ENCODE peak calls at places on chromosomes 13 and 19, in five cellular contexts. One of them, this sample, is unnamed.

GRCh38 chr19:48859711-48860572 is 8.5 kb downstream of the PLEKHA4 start:
- ATAC-seq in HepG2: no peak
- ATAC-seq in K562: peak; percentile 95
- ATAC-seq in GM12878: peak; percentile 41
- ATAC-seq in upper lobe of left lung: peak; percentile 46
- ATAC-seq in this sample: peak; percentile 34

GRCh38 chr19:49475191-49475932 is 1.3 kb downstream of the FLT3LG start:
- ATAC-seq in HepG2: no peak
- ATAC-seq in K562: no peak
- ATAC-seq in GM12878: no peak
- ATAC-seq in upper lobe of left lung: no peak
- ATAC-seq in this sample: no peak

GRCh38 chr19:16457195-16457953 is 14.4 kb downstream of the EPS15L1 start:
- ATAC-seq in HepG2: peak; percentile 56
- ATAC-seq in K562: peak; percentile 57
- ATAC-seq in GM12878: peak; percentile 62
- ATAC-seq in upper lobe of left lung: peak; percentile 45
- ATAC-seq in this sample: peak; percentile 67

GRCh38 chr19:27964165-27964564 is 1248.8 kb downstream of the UQCRFS1 start:
- ATAC-seq in HepG2: no peak
- ATAC-seq in K562: no peak
- ATAC-seq in GM12878: no peak
- ATAC-seq in upper lobe of left lung: no peak
- ATAC-seq in this sample: no peak

GRCh38 chr19:54247106-54247930 is 4.7 kb upstream of the LILRA6 start:
- ATAC-seq in HepG2: no peak
- ATAC-seq in K562: no peak
- ATAC-seq in GM12878: no peak
- ATAC-seq in upper lobe of left lung: peak; percentile 32
- ATAC-seq in this sample: no peak

GRCh38 chr13:80400164-80400767 is 59.3 kb upstream of the SPRY2 start:
- ATAC-seq in HepG2: no peak
- ATAC-seq in K562: no peak
- ATAC-seq in GM12878: peak; percentile 62
- ATAC-seq in upper lobe of left lung: no peak
- ATAC-seq in this sample: no peak

GRCh38 chr19:39865953-39866352 is 19.8 kb upstream of the FBL start:
- ATAC-seq in HepG2: no peak
- ATAC-seq in K562: no peak
- ATAC-seq in GM12878: no peak
- ATAC-seq in upper lobe of left lung: no peak
- ATAC-seq in this sample: no peak

GRCh38 chr19:51688665-51689571 is 4.2 kb upstream of the SPACA6 start:
- ATAC-seq in HepG2: peak; percentile 61
- ATAC-seq in K562: peak; percentile 72
- ATAC-seq in GM12878: no peak
- ATAC-seq in upper lobe of left lung: peak; percentile 90
- ATAC-seq in this sample: peak; percentile 95

GRCh38 chr13:48518083-48518482 is 14.8 kb downstream of the RCBTB2 start:
- ATAC-seq in HepG2: no peak
- ATAC-seq in K562: no peak
- ATAC-seq in GM12878: no peak
- ATAC-seq in upper lobe of left lung: no peak
- ATAC-seq in this sample: no peak

GRCh38 chr13:33206945-33207615 is 78.5 kb downstream of the STARD13 start:
- ATAC-seq in HepG2: peak; percentile 66
- ATAC-seq in K562: no peak
- ATAC-seq in GM12878: peak; percentile 1
- ATAC-seq in upper lobe of left lung: no peak
- ATAC-seq in this sample: no peak

GRCh38 chr13:51957377-51958216 is 53.7 kb downstream of the ATP7B start:
- ATAC-seq in HepG2: no peak
- ATAC-seq in K562: peak; percentile 58
- ATAC-seq in GM12878: peak; percentile 83
- ATAC-seq in upper lobe of left lung: no peak
- ATAC-seq in this sample: no peak

GRCh38 chr13:62960723-62961122 is 1545.1 kb upstream of the PCDH20 start:
- ATAC-seq in HepG2: no peak
- ATAC-seq in K562: no peak
- ATAC-seq in GM12878: no peak
- ATAC-seq in upper lobe of left lung: no peak
- ATAC-seq in this sample: no peak

GRCh38 chr19:39187552-39187943 is 9.2 kb upstream of the NCCRP1 start:
- ATAC-seq in HepG2: peak; percentile 46
- ATAC-seq in K562: peak; percentile 24
- ATAC-seq in GM12878: no peak
- ATAC-seq in upper lobe of left lung: no peak
- ATAC-seq in this sample: no peak

GRCh38 chr19:19329199-19329598 is 8.6 kb downstream of the MAU2 start:
- ATAC-seq in HepG2: no peak
- ATAC-seq in K562: no peak
- ATAC-seq in GM12878: peak; percentile 58
- ATAC-seq in upper lobe of left lung: no peak
- ATAC-seq in this sample: no peak

GRCh38 chr13:108325863-108326262 is 56.3 kb downstream of the TNFSF13B start:
- ATAC-seq in HepG2: no peak
- ATAC-seq in K562: no peak
- ATAC-seq in GM12878: no peak
- ATAC-seq in upper lobe of left lung: no peak
- ATAC-seq in this sample: no peak

GRCh38 chr19:36149673-36150406 is 2.4 kb downstream of the COX7A1 start:
- ATAC-seq in HepG2: peak; percentile 17
- ATAC-seq in K562: no peak
- ATAC-seq in GM12878: no peak
- ATAC-seq in upper lobe of left lung: no peak
- ATAC-seq in this sample: no peak

GRCh38 chr19:8512115-8512967 is 1.6 kb downstream of the ZNF414 start:
- ATAC-seq in HepG2: peak; percentile 50
- ATAC-seq in K562: peak; percentile 81
- ATAC-seq in GM12878: peak; percentile 11
- ATAC-seq in upper lobe of left lung: no peak
- ATAC-seq in this sample: no peak

GRCh38 chr13:29428310-29428991 is 167.0 kb downstream of the SLC7A1 start:
- ATAC-seq in HepG2: peak; percentile 94
- ATAC-seq in K562: peak; percentile 85
- ATAC-seq in GM12878: no peak
- ATAC-seq in upper lobe of left lung: peak; percentile 80
- ATAC-seq in this sample: peak; percentile 88

GRCh38 chr13:73397486-73398020 is 338.7 kb downstream of the KLF5 start:
- ATAC-seq in HepG2: no peak
- ATAC-seq in K562: no peak
- ATAC-seq in GM12878: no peak
- ATAC-seq in upper lobe of left lung: no peak
- ATAC-seq in this sample: no peak

GRCh38 chr13:73401769-73402168 is 343.0 kb downstream of the KLF5 start:
- ATAC-seq in HepG2: no peak
- ATAC-seq in K562: no peak
- ATAC-seq in GM12878: no peak
- ATAC-seq in upper lobe of left lung: no peak
- ATAC-seq in this sample: no peak

GRCh38 chr13:73403362-73404150 is 344.8 kb downstream of the KLF5 start:
- ATAC-seq in HepG2: no peak
- ATAC-seq in K562: no peak
- ATAC-seq in GM12878: no peak
- ATAC-seq in upper lobe of left lung: no peak
- ATAC-seq in this sample: no peak

GRCh38 chr13:73404581-73404980 is 345.8 kb downstream of the KLF5 start:
- ATAC-seq in HepG2: no peak
- ATAC-seq in K562: no peak
- ATAC-seq in GM12878: no peak
- ATAC-seq in upper lobe of left lung: no peak
- ATAC-seq in this sample: no peak

DNA sequence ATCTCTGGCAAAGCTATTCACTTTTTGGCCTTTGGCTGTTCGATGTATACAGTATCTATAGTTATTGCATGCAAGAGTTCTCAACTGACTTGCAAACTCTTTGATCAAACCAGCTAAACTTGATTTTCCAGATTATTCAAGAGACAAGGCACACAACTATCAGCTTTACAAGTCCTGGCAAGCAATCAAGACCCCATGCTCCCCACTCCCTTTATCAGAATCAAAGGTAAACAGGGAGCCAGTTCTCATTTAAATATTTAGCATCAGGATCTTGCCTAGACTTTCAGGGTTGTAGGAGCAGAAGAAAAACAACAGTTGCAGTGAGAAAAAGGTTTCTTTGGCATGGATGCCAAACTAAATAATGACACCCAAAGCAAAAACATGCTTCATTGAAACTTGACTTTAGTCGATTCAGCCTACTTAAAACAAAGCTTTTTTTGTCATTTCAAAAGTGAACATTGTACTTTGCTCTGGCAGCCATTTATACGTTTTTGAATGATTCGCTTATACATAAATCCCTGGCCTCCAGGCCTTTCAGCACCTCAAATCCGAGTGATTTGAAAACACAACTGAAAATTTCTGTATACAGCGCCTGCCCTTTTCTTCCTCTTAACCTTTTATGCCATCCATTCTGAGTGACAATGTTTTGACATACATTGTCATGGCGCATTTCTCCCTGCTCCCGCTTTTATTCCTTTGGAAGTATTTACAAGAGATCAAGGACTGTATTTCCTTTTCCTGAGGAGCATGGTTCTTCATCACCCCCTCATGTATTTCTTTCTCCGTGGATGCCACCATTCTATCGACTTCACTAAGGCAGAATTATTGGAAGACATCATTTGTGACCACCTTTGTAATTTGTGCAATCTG is 340.8 kb downstream of the KLF5 start:
- ATAC-seq in HepG2: no peak
- ATAC-seq in K562: no peak
- ATAC-seq in GM12878: no peak
- ATAC-seq in upper lobe of left lung: no peak
- ATAC-seq in this sample: no peak
- TF ChIP-seq EP300 in HepG2: no peak
- TF ChIP-seq EP300 in K562: no peak
- TF ChIP-seq EP300 in GM12878: no peak
- TF ChIP-seq EP300 in upper lobe of left lung: no peak
- TF ChIP-seq EP300 in this sample: no peak

GRCh38 chr19:4324228-4324627 is 14.4 kb downstream of the STAP2 start:
- ATAC-seq in HepG2: no peak
- ATAC-seq in K562: no peak
- ATAC-seq in GM12878: no peak
- ATAC-seq in upper lobe of left lung: no peak
- ATAC-seq in this sample: no peak

GRCh38 chr19:4323692-4324091 is 14.9 kb downstream of the STAP2 start:
- ATAC-seq in HepG2: no peak
- ATAC-seq in K562: no peak
- ATAC-seq in GM12878: no peak
- ATAC-seq in upper lobe of left lung: no peak
- ATAC-seq in this sample: no peak

GRCh38 chr19:4320419-4320818 is 16.0 kb downstream of the FSD1 start:
- ATAC-seq in HepG2: no peak
- ATAC-seq in K562: no peak
- ATAC-seq in GM12878: no peak
- ATAC-seq in upper lobe of left lung: no peak
- ATAC-seq in this sample: no peak

GRCh38 chr19:4326215-4326836 is 12.3 kb downstream of the STAP2 start:
- ATAC-seq in HepG2: no peak
- ATAC-seq in K562: no peak
- ATAC-seq in GM12878: no peak
- ATAC-seq in upper lobe of left lung: no peak
- ATAC-seq in this sample: no peak

GRCh38 chr19:4322942-4323665 is 15.5 kb downstream of the STAP2 start:
- ATAC-seq in HepG2: peak; percentile 28
- ATAC-seq in K562: no peak
- ATAC-seq in GM12878: no peak
- ATAC-seq in upper lobe of left lung: no peak
- ATAC-seq in this sample: no peak
- TF ChIP-seq POLR2AphosphoS5 in HepG2: no peak
- TF ChIP-seq POLR2AphosphoS5 in K562: no peak
- TF ChIP-seq POLR2AphosphoS5 in GM12878: no peak
- TF ChIP-seq POLR2AphosphoS5 in upper lobe of left lung: no peak
- TF ChIP-seq POLR2AphosphoS5 in this sample: no peak

GRCh38 chr13:110819203-110820014 is 95.5 kb downstream of the ANKRD10 start:
- ATAC-seq in HepG2: peak; percentile 93
- ATAC-seq in K562: peak; percentile 95
- ATAC-seq in GM12878: peak; percentile 96
- ATAC-seq in upper lobe of left lung: peak; percentile 95
- ATAC-seq in this sample: peak; percentile 84

GRCh38 chr13:110816500-110816899 is 98.4 kb downstream of the ANKRD10 start:
- ATAC-seq in HepG2: no peak
- ATAC-seq in K562: no peak
- ATAC-seq in GM12878: no peak
- ATAC-seq in upper lobe of left lung: no peak
- ATAC-seq in this sample: no peak

GRCh38 chr13:110817143-110817542 is 97.7 kb downstream of the ANKRD10 start:
- ATAC-seq in HepG2: no peak
- ATAC-seq in K562: no peak
- ATAC-seq in GM12878: no peak
- ATAC-seq in upper lobe of left lung: no peak
- ATAC-seq in this sample: no peak

GRCh38 chr13:110818747-110819146 is 96.1 kb downstream of the ANKRD10 start:
- ATAC-seq in HepG2: no peak
- ATAC-seq in K562: no peak
- ATAC-seq in GM12878: no peak
- ATAC-seq in upper lobe of left lung: no peak
- ATAC-seq in this sample: no peak

GRCh38 chr13:110820311-110820710 is 94.6 kb downstream of the ANKRD10 start:
- ATAC-seq in HepG2: no peak
- ATAC-seq in K562: no peak
- ATAC-seq in GM12878: no peak
- ATAC-seq in upper lobe of left lung: no peak
- ATAC-seq in this sample: no peak
- TF ChIP-seq EP300 in HepG2: no peak
- TF ChIP-seq EP300 in K562: no peak
- TF ChIP-seq EP300 in GM12878: no peak
- TF ChIP-seq EP300 in upper lobe of left lung: no peak
- TF ChIP-seq EP300 in this sample: no peak

DNA sequence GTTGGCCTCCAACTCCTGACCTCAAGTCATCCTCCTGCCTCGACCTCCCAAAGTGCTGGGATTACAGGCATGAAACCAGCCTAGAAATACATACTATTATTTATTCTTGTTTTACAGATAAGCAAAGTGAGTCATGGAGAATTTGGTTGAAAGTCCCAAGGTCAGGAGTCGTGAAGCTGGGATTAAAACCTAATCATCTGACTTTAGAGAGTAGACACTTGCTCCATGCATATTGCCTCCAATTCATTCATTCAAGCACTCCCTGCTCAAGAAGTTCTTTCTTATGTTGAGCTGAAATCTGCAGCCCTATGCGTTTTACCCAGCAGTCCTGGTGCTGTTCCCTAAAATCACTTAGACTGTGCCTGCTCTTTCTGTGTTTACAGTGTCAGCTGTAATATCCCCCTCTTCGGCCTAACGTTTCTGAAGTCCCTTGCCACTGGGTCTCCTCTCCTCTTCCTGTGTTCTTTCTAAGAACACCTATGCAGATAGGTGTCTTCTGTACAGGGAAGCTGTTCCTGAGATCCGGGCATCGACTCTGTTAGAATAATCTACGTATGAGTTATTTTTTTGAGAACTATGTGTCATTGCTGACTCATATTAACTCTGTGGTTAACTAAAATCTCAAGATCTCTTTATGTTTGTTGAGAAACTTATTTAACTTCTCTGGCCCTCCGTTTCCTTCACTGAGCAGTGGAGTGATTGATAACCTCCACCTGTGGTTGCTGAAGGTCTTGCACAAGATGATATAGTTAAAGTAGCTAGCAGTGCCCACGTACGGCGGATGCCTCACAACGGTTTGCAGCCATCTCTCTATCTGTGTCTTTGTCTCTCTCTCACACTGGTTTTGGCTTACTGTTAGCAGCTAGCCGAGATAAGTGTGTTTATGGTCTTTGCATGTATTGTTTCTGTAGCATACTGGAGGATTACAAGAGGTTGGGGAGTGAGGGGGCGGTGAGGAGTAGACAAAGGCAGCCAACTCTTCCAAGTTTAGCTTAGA is 4.6 kb downstream of the ALOX5AP start:
- ATAC-seq in HepG2: no peak
- ATAC-seq in K562: no peak
- ATAC-seq in GM12878: peak; percentile 54
- ATAC-seq in upper lobe of left lung: no peak
- ATAC-seq in this sample: no peak
- TF ChIP-seq POLR2AphosphoS5 in HepG2: no peak
- TF ChIP-seq POLR2AphosphoS5 in K562: no peak
- TF ChIP-seq POLR2AphosphoS5 in GM12878: no peak
- TF ChIP-seq POLR2AphosphoS5 in upper lobe of left lung: peak; percentile 30
- TF ChIP-seq POLR2AphosphoS5 in this sample: no peak

This sample was measured in gastroesophageal sphincter.